ENCODE peak calls at places on chromosomes 12 and 14, in ten cellular contexts. N is stimulated activated CD4-positive, alpha-beta T cell treated with anti-CD3 and anti-CD28 coated beads, Interleukin-15, amount 100 ng/mL, for 1 hour; R is right cardiac atrium; I is NCI-H1105; O is A673; E is AG09309; L is C1 segment of cervical spinal cord; F is HS-5; K is GM04503; G is substantia nigra. P is an unnamed sample.

GRCh38 chr12:110307372-110307771 is 26.3 kb downstream of the ATP2A2 start:
- DNase-seq in E (no peak), R (no peak), L (no peak), F (no peak), I (no peak), N (no peak), O (no peak), K (no peak), G (no peak), P (no peak)

GRCh38 chr14:45253754-45254300 is 825 bp upstream of the MIS18BP1 start:
- DNase-seq in N (no peak), F (no peak), E (no peak), R (peak), O (no peak), K (no peak), G (no peak), I (no peak), L (peak), P (no peak)

GRCh38 chr12:93223440-93224426 is 154.0 kb upstream of the NUDT4 start:
- DNase-seq in G (no peak), N (no peak), R (no peak), F (no peak), K (peak), I (peak), L (no peak), O (peak), E (no peak), P (no peak)

GRCh38 chr14:98607341-98607910 is 664.6 kb downstream of the BCL11B start:
- DNase-seq in R (no peak), O (no peak), G (no peak), I (no peak), E (no peak), F (no peak), N (no peak), K (no peak), L (no peak), P (no peak)

GRCh38 chr14:103528158-103528511 is 861 bp upstream of the TRMT61A start:
- DNase-seq in F (no peak), N (no peak), G (no peak), L (peak), I (no peak), R (no peak), E (no peak), K (no peak), O (no peak), P (no peak)

GRCh38 chr14:99516156-99517045 is 35.2 kb downstream of the CCNK start:
- DNase-seq in R (peak), G (no peak), E (no peak), K (no peak), O (no peak), N (no peak), L (no peak), F (no peak), I (no peak), P (no peak)

GRCh38 chr14:33938131-33938949 is 12.5 kb downstream of the EGLN3 start:
- DNase-seq in E (no peak), L (peak), I (peak), F (no peak), G (peak), N (no peak), R (peak), O (no peak), K (no peak), P (no peak)

GRCh38 chr14:100294963-100295330 is 11.3 kb downstream of the SLC25A29 start:
- DNase-seq in L (no peak), I (no peak), G (no peak), R (peak), O (no peak), F (no peak), N (no peak), K (no peak), E (no peak), P (no peak)

GRCh38 chr12:34166427-34167060 is 144.2 kb downstream of the ALG10 start:
- DNase-seq in L (no peak), G (no peak), E (no peak), I (no peak), R (no peak), N (no peak), O (no peak), K (no peak), F (no peak), P (no peak)

GRCh38 chr12:57735198-57735855 is 3.2 kb downstream of the AGAP2 start:
- DNase-seq in L (no peak), I (peak), R (no peak), O (no peak), E (no peak), N (no peak), K (no peak), F (no peak), G (no peak), P (no peak)

GRCh38 chr14:58639842-58640484 is 2.2 kb downstream of the DACT1 start:
- DNase-seq in N (no peak), L (peak), K (peak), I (peak), O (peak), R (peak), E (peak), G (peak), F (peak), P (no peak)

GRCh38 chr12:56520025-56520810 is 1.4 kb upstream of the RBMS2 start:
- DNase-seq in N (no peak), E (no peak), R (no peak), F (no peak), I (no peak), L (no peak), K (no peak), O (peak), G (no peak), P (no peak)

GRCh38 chr12:93970892-93971688 is 177.3 kb upstream of the PLXNC1 start:
- DNase-seq in G (no peak), E (no peak), I (no peak), N (no peak), F (no peak), R (no peak), L (no peak), K (no peak), O (no peak), P (no peak)

P was measured in activated B cell treated with CpG ODN at 0.5 μM for 24 hours.